ENCODE peak calls at places on chromosome 10, in seven cellular contexts. One of them, this sample, is unnamed.

GRCh38 chr10:72008096-72008933 is 44.1 kb downstream of the CHST3 start:
- DNase-seq in psoas muscle: no peak
- DNase-seq in fibroblast of lung: no peak
- DNase-seq in heart right ventricle: no peak
- DNase-seq in left ventricle myocardium inferior: no peak
- DNase-seq in HCT116: no peak
- DNase-seq in stomach: no peak
- DNase-seq in this sample: no peak

GRCh38 chr10:4093438-4093837 is 308.4 kb upstream of the KLF6 start:
- DNase-seq in fibroblast of lung: no peak
- DNase-seq in heart right ventricle: no peak
- DNase-seq in psoas muscle: no peak
- DNase-seq in stomach: no peak
- DNase-seq in left ventricle myocardium inferior: no peak
- DNase-seq in HCT116: no peak
- DNase-seq in this sample: no peak

GRCh38 chr10:127906548-127907377 is at the start of gene PTPRE:
- DNase-seq in psoas muscle: peak; percentile 81
- DNase-seq in fibroblast of lung: peak; percentile 48
- DNase-seq in left ventricle myocardium inferior: peak; percentile 82
- DNase-seq in HCT116: peak; percentile 40
- DNase-seq in stomach: peak; percentile 83
- DNase-seq in heart right ventricle: peak; percentile 83
- DNase-seq in this sample: peak; percentile 79

GRCh38 chr10:43653746-43654145 is 5.1 kb upstream of the ZNF32 start:
- DNase-seq in left ventricle myocardium inferior: no peak
- DNase-seq in fibroblast of lung: no peak
- DNase-seq in psoas muscle: no peak
- DNase-seq in HCT116: no peak
- DNase-seq in heart right ventricle: no peak
- DNase-seq in stomach: no peak
- DNase-seq in this sample: no peak

GRCh38 chr10:28838908-28839307 is 161.6 kb downstream of the BAMBI start:
- DNase-seq in stomach: peak; percentile 37
- DNase-seq in left ventricle myocardium inferior: no peak
- DNase-seq in psoas muscle: no peak
- DNase-seq in HCT116: peak; percentile 4
- DNase-seq in fibroblast of lung: peak; percentile 21
- DNase-seq in heart right ventricle: no peak
- DNase-seq in this sample: peak; percentile 55

GRCh38 chr10:118804262-118804773 is 49.5 kb upstream of the CACUL1 start:
- DNase-seq in left ventricle myocardium inferior: no peak
- DNase-seq in fibroblast of lung: no peak
- DNase-seq in HCT116: no peak
- DNase-seq in heart right ventricle: no peak
- DNase-seq in psoas muscle: no peak
- DNase-seq in stomach: no peak
- DNase-seq in this sample: no peak

GRCh38 chr10:60958892-60959601 is 15.1 kb upstream of the RHOBTB1 start:
- DNase-seq in fibroblast of lung: peak; percentile 51
- DNase-seq in HCT116: no peak
- DNase-seq in left ventricle myocardium inferior: no peak
- DNase-seq in heart right ventricle: no peak
- DNase-seq in psoas muscle: no peak
- DNase-seq in stomach: no peak
- DNase-seq in this sample: no peak

GRCh38 chr10:97028832-97029178 is 157.0 kb downstream of the SLIT1 start:
- DNase-seq in stomach: no peak
- DNase-seq in fibroblast of lung: no peak
- DNase-seq in left ventricle myocardium inferior: no peak
- DNase-seq in HCT116: no peak
- DNase-seq in psoas muscle: no peak
- DNase-seq in heart right ventricle: no peak
- DNase-seq in this sample: no peak

GRCh38 chr10:5268743-5269142 is 72.1 kb downstream of the AKR1C4 start:
- DNase-seq in fibroblast of lung: peak; percentile 18
- DNase-seq in left ventricle myocardium inferior: no peak
- DNase-seq in psoas muscle: no peak
- DNase-seq in HCT116: no peak
- DNase-seq in heart right ventricle: no peak
- DNase-seq in stomach: no peak
- DNase-seq in this sample: no peak

GRCh38 chr10:83835948-83836641 is 303.2 kb upstream of the GHITM start:
- DNase-seq in stomach: no peak
- DNase-seq in fibroblast of lung: no peak
- DNase-seq in HCT116: no peak
- DNase-seq in psoas muscle: no peak
- DNase-seq in left ventricle myocardium inferior: no peak
- DNase-seq in heart right ventricle: no peak
- DNase-seq in this sample: no peak

GRCh38 chr10:22765660-22766547 is 51.5 kb upstream of the PIP4K2A start:
- DNase-seq in left ventricle myocardium inferior: no peak
- DNase-seq in heart right ventricle: no peak
- DNase-seq in psoas muscle: no peak
- DNase-seq in fibroblast of lung: no peak
- DNase-seq in HCT116: no peak
- DNase-seq in stomach: no peak
- DNase-seq in this sample: no peak

GRCh38 chr10:79266543-79267312 is 80.5 kb upstream of the PPIF start:
- DNase-seq in left ventricle myocardium inferior: peak; percentile 70
- DNase-seq in heart right ventricle: peak; percentile 61
- DNase-seq in stomach: peak; percentile 47
- DNase-seq in psoas muscle: peak; percentile 77
- DNase-seq in fibroblast of lung: peak; percentile 89
- DNase-seq in HCT116: no peak
- DNase-seq in this sample: peak; percentile 45

GRCh38 chr10:66931340-66931948 is 5.6 kb downstream of the LRRTM3 start:
- DNase-seq in psoas muscle: no peak
- DNase-seq in heart right ventricle: no peak
- DNase-seq in stomach: no peak
- DNase-seq in HCT116: peak; percentile 55
- DNase-seq in left ventricle myocardium inferior: no peak
- DNase-seq in fibroblast of lung: peak; percentile 85
- DNase-seq in this sample: no peak

DNA sequence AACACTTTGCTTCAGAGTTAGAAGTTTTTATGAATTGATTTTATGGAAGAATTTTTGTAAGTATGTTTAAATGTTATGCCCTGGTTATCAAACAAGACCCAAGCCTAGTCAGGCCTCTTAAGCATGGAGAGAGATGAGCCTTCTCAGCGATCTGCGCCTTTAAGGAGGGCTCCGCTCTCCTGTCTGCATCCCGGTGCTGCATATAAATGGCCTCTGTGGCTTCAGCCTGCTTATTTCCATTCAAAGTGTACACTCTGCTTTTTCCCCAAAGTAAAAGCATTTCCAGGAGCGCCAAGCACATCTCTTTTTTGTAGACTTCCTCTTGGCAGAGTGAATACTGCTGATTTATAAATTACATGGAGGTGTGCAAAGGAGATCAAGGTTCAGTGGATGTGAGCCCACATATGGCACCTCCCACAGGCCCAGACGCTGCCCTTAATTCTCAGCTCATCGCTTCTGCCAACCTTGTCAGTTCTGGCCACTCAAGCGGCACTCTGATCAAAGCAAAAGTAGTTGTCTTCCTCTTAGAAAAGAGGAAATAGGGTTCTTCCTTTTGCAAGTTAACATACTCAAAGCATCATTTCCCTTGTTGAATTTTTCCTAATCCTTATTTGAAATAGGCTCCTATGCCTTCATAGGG is 70.0 kb upstream of the SFMBT2 start:
- DNase-seq in stomach: no peak
- DNase-seq in HCT116: no peak
- DNase-seq in fibroblast of lung: no peak
- DNase-seq in left ventricle myocardium inferior: no peak
- DNase-seq in psoas muscle: no peak
- DNase-seq in heart right ventricle: no peak
- DNase-seq in this sample: no peak
- H3K4me1 ChIP-seq in stomach: peaks cover 35% of the 10 kb centered on the region
- H3K4me1 ChIP-seq in HCT116: no peaks in the 10 kb centered on the region
- H3K4me1 ChIP-seq in fibroblast of lung: no peaks in the 10 kb centered on the region
- H3K4me1 ChIP-seq in left ventricle myocardium inferior: peaks cover 21% of the 10 kb centered on the region
- H3K4me1 ChIP-seq in psoas muscle: no peaks in the 10 kb centered on the region
- H3K4me1 ChIP-seq in heart right ventricle: no peaks in the 10 kb centered on the region
- H3K4me1 ChIP-seq in this sample: no peaks in the 10 kb centered on the region

DNA sequence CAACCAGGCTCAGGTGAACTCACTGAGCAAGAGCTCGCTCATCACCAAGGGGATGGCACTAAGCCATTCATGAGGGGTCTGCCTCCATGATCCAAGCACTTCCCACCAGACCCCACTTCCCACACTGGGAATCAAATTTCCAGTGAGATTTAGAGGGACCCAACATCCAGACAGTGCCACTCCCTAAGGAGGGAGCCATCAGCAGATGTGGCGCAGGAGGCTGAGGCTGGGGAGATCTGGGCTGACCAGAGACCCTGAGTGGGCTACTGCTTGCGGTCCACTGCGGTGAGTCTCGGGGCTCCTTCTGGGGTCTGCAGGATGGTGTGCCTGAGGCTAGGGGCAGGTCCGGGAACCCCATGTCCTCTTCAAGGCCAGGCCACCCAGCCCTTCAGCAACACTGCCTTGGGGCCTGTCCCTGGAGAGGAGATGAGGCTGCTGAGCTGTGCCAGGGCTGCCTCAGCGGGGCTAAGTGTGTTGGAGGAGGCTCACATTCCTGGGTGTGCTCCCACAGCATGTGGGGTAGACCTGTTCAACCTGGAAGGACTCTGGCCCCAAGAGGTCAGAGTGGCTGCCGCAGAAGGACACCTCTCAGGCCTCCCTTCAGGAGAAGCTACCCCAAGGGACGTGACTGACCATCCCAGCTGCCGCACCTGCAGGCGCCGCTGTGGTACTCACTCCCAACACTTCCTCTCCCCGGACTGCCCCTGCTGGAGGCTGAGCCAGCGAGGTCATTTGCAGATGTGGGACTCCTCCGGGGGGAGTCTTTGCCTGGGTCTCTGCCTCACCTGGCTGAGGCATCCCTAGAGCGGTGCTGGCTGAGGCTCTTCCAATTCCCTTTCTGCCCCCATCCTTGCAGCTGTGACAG is 22.4 kb upstream of the PCBD1 start:
- DNase-seq in heart right ventricle: no peak
- DNase-seq in HCT116: no peak
- DNase-seq in psoas muscle: no peak
- DNase-seq in fibroblast of lung: no peak
- DNase-seq in stomach: no peak
- DNase-seq in left ventricle myocardium inferior: no peak
- DNase-seq in this sample: no peak
- H3K27me3 ChIP-seq in heart right ventricle: peaks cover 5% of the 10 kb centered on the region
- H3K27me3 ChIP-seq in HCT116: peaks cover 1% of the 10 kb centered on the region
- H3K27me3 ChIP-seq in psoas muscle: no peaks in the 10 kb centered on the region
- H3K27me3 ChIP-seq in fibroblast of lung: peaks cover 14% of the 10 kb centered on the region
- H3K27me3 ChIP-seq in stomach: no peaks in the 10 kb centered on the region
- H3K27me3 ChIP-seq in left ventricle myocardium inferior: peaks cover 9% of the 10 kb centered on the region
- H3K27me3 ChIP-seq in this sample: no peaks in the 10 kb centered on the region

GRCh38 chr10:88113232-88113631 is 249.8 kb downstream of the PTEN start:
- DNase-seq in left ventricle myocardium inferior: peak; percentile 25
- DNase-seq in psoas muscle: no peak
- DNase-seq in fibroblast of lung: no peak
- DNase-seq in HCT116: no peak
- DNase-seq in stomach: no peak
- DNase-seq in heart right ventricle: peak; percentile 21
- DNase-seq in this sample: no peak
- H3K4me3 ChIP-seq in left ventricle myocardium inferior: no peak overlapping the region
- H3K4me3 ChIP-seq in psoas muscle: no peak overlapping the region
- H3K4me3 ChIP-seq in fibroblast of lung: no peak overlapping the region
- H3K4me3 ChIP-seq in HCT116: no peak overlapping the region
- H3K4me3 ChIP-seq in stomach: no peak overlapping the region
- H3K4me3 ChIP-seq in heart right ventricle: no peak overlapping the region
- H3K4me3 ChIP-seq in this sample: no peak overlapping the region

DNA sequence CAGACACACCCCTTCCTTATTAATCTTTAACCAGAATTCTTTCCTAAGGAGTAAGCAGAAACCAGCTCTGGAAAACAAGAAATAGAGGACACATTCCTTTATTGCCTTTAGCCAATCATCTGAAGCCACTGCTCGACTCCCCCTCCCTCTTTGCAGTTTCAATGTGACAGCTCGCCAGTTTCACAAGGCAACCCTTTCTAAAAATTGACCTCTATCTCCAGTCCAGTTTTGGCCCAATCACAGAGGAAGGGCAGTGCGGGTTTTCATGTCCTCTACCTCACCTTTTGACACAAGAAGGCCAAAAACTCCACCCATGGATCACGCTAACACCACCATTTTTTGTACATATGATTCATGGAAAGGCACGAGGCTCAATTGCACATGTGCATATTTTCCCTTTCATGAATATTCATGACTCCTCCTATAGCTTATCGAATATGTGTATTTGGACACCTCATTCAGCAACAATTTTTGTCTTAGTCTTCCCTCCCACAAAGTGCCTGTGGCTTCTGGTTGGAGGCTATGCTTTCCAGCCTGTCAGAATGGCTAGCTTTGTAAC is 24.3 kb downstream of the IFIT3 start:
- DNase-seq in heart right ventricle: no peak
- DNase-seq in psoas muscle: no peak
- DNase-seq in fibroblast of lung: peak; percentile 99
- DNase-seq in HCT116: peak; percentile 24
- DNase-seq in left ventricle myocardium inferior: no peak
- DNase-seq in stomach: peak; percentile 63
- DNase-seq in this sample: peak; percentile 56
- H3K4me1 ChIP-seq in heart right ventricle: peaks cover 29% of the 10 kb centered on the region
- H3K4me1 ChIP-seq in psoas muscle: peaks cover 32% of the 10 kb centered on the region
- H3K4me1 ChIP-seq in fibroblast of lung: peaks cover 30% of the 10 kb centered on the region
- H3K4me1 ChIP-seq in HCT116: peaks cover 25% of the 10 kb centered on the region
- H3K4me1 ChIP-seq in left ventricle myocardium inferior: peaks cover 57% of the 10 kb centered on the region
- H3K4me1 ChIP-seq in stomach: peaks cover 33% of the 10 kb centered on the region
- H3K4me1 ChIP-seq in this sample: peaks cover 9% of the 10 kb centered on the region

GRCh38 chr10:110647136-110647430 is 2.9 kb downstream of the RBM20 start:
- DNase-seq in left ventricle myocardium inferior: no peak
- DNase-seq in heart right ventricle: no peak
- DNase-seq in psoas muscle: no peak
- DNase-seq in fibroblast of lung: no peak
- DNase-seq in HCT116: no peak
- DNase-seq in stomach: no peak
- DNase-seq in this sample: no peak

GRCh38 chr10:110643670-110644597 is at the start of gene RBM20:
- DNase-seq in heart right ventricle: peak; percentile 74
- DNase-seq in psoas muscle: peak; percentile 62
- DNase-seq in left ventricle myocardium inferior: peak; percentile 70
- DNase-seq in stomach: no peak
- DNase-seq in fibroblast of lung: no peak
- DNase-seq in HCT116: no peak
- DNase-seq in this sample: no peak

GRCh38 chr10:110646417-110647135 is 2.4 kb downstream of the RBM20 start:
- DNase-seq in fibroblast of lung: no peak
- DNase-seq in HCT116: no peak
- DNase-seq in stomach: no peak
- DNase-seq in left ventricle myocardium inferior: no peak
- DNase-seq in psoas muscle: no peak
- DNase-seq in heart right ventricle: no peak
- DNase-seq in this sample: no peak

GRCh38 chr10:110642980-110643655 is 1.0 kb upstream of the RBM20 start:
- DNase-seq in psoas muscle: no peak
- DNase-seq in left ventricle myocardium inferior: peak; percentile 26
- DNase-seq in heart right ventricle: no peak
- DNase-seq in stomach: no peak
- DNase-seq in fibroblast of lung: no peak
- DNase-seq in HCT116: no peak
- DNase-seq in this sample: no peak

GRCh38 chr10:110644598-110645462 is 694 bp downstream of the RBM20 start:
- DNase-seq in heart right ventricle: no peak
- DNase-seq in stomach: no peak
- DNase-seq in psoas muscle: no peak
- DNase-seq in left ventricle myocardium inferior: no peak
- DNase-seq in HCT116: no peak
- DNase-seq in fibroblast of lung: no peak
- DNase-seq in this sample: no peak
- H3K27me3 ChIP-seq in heart right ventricle: peaks cover 63% of the 10 kb centered on the region
- H3K27me3 ChIP-seq in stomach: peaks cover 6% of the 10 kb centered on the region
- H3K27me3 ChIP-seq in psoas muscle: no peaks in the 10 kb centered on the region
- H3K27me3 ChIP-seq in left ventricle myocardium inferior: peaks cover 67% of the 10 kb centered on the region
- H3K27me3 ChIP-seq in HCT116: peaks cover 8% of the 10 kb centered on the region
- H3K27me3 ChIP-seq in fibroblast of lung: peaks cover 43% of the 10 kb centered on the region
- H3K27me3 ChIP-seq in this sample: peaks cover 55% of the 10 kb centered on the region